ENCODE peak calls at places on chromosomes 7 and 10, in four cellular contexts. F is AG09319, V is astrocyte, J is testis. A is an unnamed sample.

GRCh38 chr10:44008270-44008916 is 359.7 kb upstream of the ZNF32 start:
- DNase-seq in J (no peak), V (peak), F (no peak), A (peak)

GRCh38 chr10:127402596-127403409 is 146.3 kb upstream of the NPS start:
- DNase-seq in F (peak), V (no peak), J (no peak), A (no peak)

GRCh38 chr10:33355267-33355666 is 20.8 kb upstream of the NRP1 start:
- DNase-seq in F (no peak), J (no peak), V (no peak), A (no peak)

GRCh38 chr7:38594931-38595330 is 36.2 kb downstream of the AMPH start:
- DNase-seq in F (no peak), J (no peak), V (no peak), A (no peak)

GRCh38 chr10:109698121-109698520 is 225.2 kb downstream of the XPNPEP1 start:
- DNase-seq in J (no peak), V (no peak), F (no peak), A (no peak)

GRCh38 chr10:98150544-98150943 is 16.1 kb downstream of the R3HCC1L start:
- DNase-seq in J (no peak), F (no peak), V (peak), A (no peak)

GRCh38 chr7:156356551-156356950 is 284.0 kb upstream of the RNF32 start:
- DNase-seq in J (no peak), F (no peak), V (no peak), A (no peak)

GRCh38 chr10:31864834-31865518 is 63.7 kb downstream of the ARHGAP12 start:
- DNase-seq in V (no peak), F (no peak), J (no peak), A (peak)

GRCh38 chr10:69057951-69058297 is 30.0 kb upstream of the SRGN start:
- DNase-seq in V (peak), F (no peak), J (no peak), A (peak)

GRCh38 chr10:88523739-88524400 is 59.2 kb downstream of the RNLS start:
- DNase-seq in V (no peak), F (no peak), J (no peak), A (no peak)

GRCh38 chr10:519055-519715 is 170.3 kb downstream of the DIP2C start:
- DNase-seq in J (no peak), F (no peak), V (no peak), A (no peak)

GRCh38 chr10:8768854-8769253 is 714.4 kb downstream of the GATA3 start:
- DNase-seq in F (no peak), J (no peak), V (no peak), A (no peak)

GRCh38 chr7:129494041-129494440 is 8.3 kb upstream of the SMKR1 start:
- DNase-seq in J (no peak), F (peak), V (peak), A (peak)

GRCh38 chr10:112735041-112735690 is 214.9 kb upstream of the TCF7L2 start:
- DNase-seq in J (no peak), F (peak), V (no peak), A (no peak)

GRCh38 chr10:12135631-12136030 is 6.2 kb downstream of the SEC61A2 start:
- DNase-seq in F (no peak), J (no peak), V (no peak), A (no peak)

GRCh38 chr7:155258233-155258575 is 39.5 kb upstream of the INSIG1 start:
- DNase-seq in V (peak), F (peak), J (no peak), A (peak)

GRCh38 chr10:32437334-32437733 is 8.6 kb upstream of the CCDC7 start:
- DNase-seq in V (no peak), J (no peak), F (no peak), A (peak)

GRCh38 chr7:98265841-98266271 is 13.8 kb upstream of the TECPR1 start:
- DNase-seq in F (no peak), V (peak), J (no peak), A (peak)

GRCh38 chr10:8361510-8361844 is 307.0 kb downstream of the GATA3 start:
- DNase-seq in F (no peak), V (no peak), J (no peak), A (no peak)

GRCh38 chr7:132771301-132771730 is 195.0 kb upstream of the PLXNA4 start:
- DNase-seq in J (peak), V (no peak), F (no peak), A (no peak)

GRCh38 chr10:101226506-101226887 is 2.8 kb downstream of the LBX1 start:
- DNase-seq in F (no peak), V (no peak), J (no peak), A (no peak)

GRCh38 chr10:113555245-113555644 is 2.4 kb downstream of the HABP2 start:
- DNase-seq in V (no peak), J (no peak), F (no peak), A (no peak)

GRCh38 chr7:92135100-92135429 is 788 bp upstream of the CYP51A1 start:
- DNase-seq in V (peak), F (no peak), J (peak), A (no peak)

GRCh38 chr10:28087675-28088351 is 88.9 kb upstream of the ODAD2 start:
- DNase-seq in J (no peak), F (no peak), V (peak), A (peak)

GRCh38 chr10:47421057-47421952 is 37.2 kb upstream of the ZNF488 start:
- DNase-seq in F (no peak), V (peak), J (no peak), A (peak)

GRCh38 chr10:133393401-133394063 is 425 bp upstream of the MTG1 start:
- DNase-seq in F (no peak), J (peak), V (no peak), A (no peak)

GRCh38 chr7:155953781-155954549 is 141.7 kb upstream of the SHH start:
- DNase-seq in V (no peak), J (no peak), F (no peak), A (no peak)

GRCh38 chr10:57815926-57816325 is 451.8 kb downstream of the IPMK start:
- DNase-seq in V (no peak), J (no peak), F (no peak), A (no peak)

GRCh38 chr7:43537765-43538403 is 45.0 kb upstream of the STK17A start:
- DNase-seq in F (no peak), V (peak), J (no peak), A (no peak)

GRCh38 chr10:124010563-124011131 is 82.8 kb downstream of the CHST15 start:
- DNase-seq in F (no peak), V (no peak), J (peak), A (no peak)

GRCh38 chr10:18140149-18140956 is at the start of gene CACNB2:
- DNase-seq in V (peak), F (peak), J (peak), A (no peak)

GRCh38 chr10:72079356-72079755 is 9.0 kb downstream of the SPOCK2 start:
- DNase-seq in V (no peak), J (no peak), F (no peak), A (no peak)

GRCh38 chr7:88665892-88666514 is 93.5 kb upstream of the ZNF804B start:
- DNase-seq in J (no peak), F (no peak), V (no peak), A (no peak)
- TF ChIP-seq CTCF in J (no peak), F (no peak), V (no peak), A (no peak)

GRCh38 chr7:78095549-78095948 is 297.0 kb downstream of the PHTF2 start:
- DNase-seq in J (no peak), V (peak), F (no peak), A (peak)
- TF ChIP-seq CTCF in J (no peak), V (no peak), F (no peak), A (peak)

DNA sequence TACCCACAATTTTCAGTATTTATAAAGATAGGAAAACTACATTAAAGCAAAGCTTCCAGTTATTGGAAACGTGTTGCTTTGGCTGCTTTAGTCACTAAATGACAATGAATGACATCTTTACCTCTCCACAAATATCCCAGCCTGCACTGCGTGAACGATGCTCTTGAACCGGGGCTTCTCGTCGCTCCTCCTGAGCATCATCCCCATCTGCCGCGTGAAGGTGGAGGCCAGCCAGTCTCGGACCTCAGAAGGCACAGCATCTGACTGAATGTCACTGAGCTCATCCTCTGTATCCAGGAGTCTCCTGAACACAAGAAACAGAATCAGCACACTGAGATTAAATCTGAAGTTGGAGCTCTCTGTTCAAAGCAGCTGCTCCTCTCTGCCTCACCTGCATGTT is 191.3 kb downstream of the PDE1C start:
- DNase-seq in F (no peak), V (no peak), J (no peak), A (no peak)
- TF ChIP-seq CTCF in F (no peak), V (no peak), J (no peak), A (no peak)

GRCh38 chr7:29102554-29103151 is 43.7 kb downstream of the CPVL start:
- DNase-seq in F (peak), V (peak), J (peak), A (peak)
- TF ChIP-seq CTCF in F (peak), V (peak), J (peak), A (peak)